ENCODE peak calls at places on chromosome 1, in five cellular contexts. S is CD8-positive, alpha-beta memory T cell; Q is K562; G is A673; X is GM23248. F is an unnamed sample. For H3K4me1 and H3K36me3, the result is how much of the 10 kb centered on the place peaks cover.

GRCh38 chr1:67704351-67704750 is 19.4 kb downstream of the GADD45A start:
- DNase-seq in Q (no peak), S (no peak), G (no peak), X (no peak), F (peak)

GRCh38 chr1:200281451-200281850 is 128.4 kb downstream of the ZNF281 start:
- DNase-seq in S (no peak), G (no peak), X (peak), Q (no peak), F (no peak)

GRCh38 chr1:35261412-35262120 is 6.9 kb upstream of the ZMYM4 start:
- DNase-seq in Q (no peak), G (no peak), X (no peak), S (no peak), F (no peak)

GRCh38 chr1:150613061-150613920 is 16.1 kb downstream of the ENSA start:
- DNase-seq in X (peak), G (peak), S (peak), Q (peak), F (no peak)

GRCh38 chr1:230749150-230749549 is 2.0 kb downstream of the CAPN9 start:
- DNase-seq in Q (no peak), X (no peak), G (peak), S (no peak), F (no peak)

GRCh38 chr1:246907472-246907871 is 24.3 kb downstream of the AHCTF1 start:
- DNase-seq in Q (peak), X (peak), G (peak), S (no peak), F (peak)

GRCh38 chr1:11948822-11949458 is 14.4 kb downstream of the PLOD1 start:
- DNase-seq in X (peak), S (no peak), Q (peak), G (peak), F (peak)

GRCh38 chr1:33709780-33710713 is 153.8 kb upstream of the HMGB4 start:
- DNase-seq in Q (no peak), G (no peak), S (no peak), X (peak), F (no peak)

GRCh38 chr1:6033986-6034749 is 11.5 kb upstream of the KCNAB2 start:
- DNase-seq in G (peak), S (no peak), Q (peak), X (peak), F (peak)

GRCh38 chr1:44515416-44515815 is 110.4 kb downstream of the RNF220 start:
- DNase-seq in X (peak), G (no peak), S (no peak), Q (no peak), F (no peak)

GRCh38 chr1:179178965-179179364 is 50.5 kb downstream of the ABL2 start:
- DNase-seq in Q (no peak), X (peak), G (peak), S (no peak), F (no peak)

GRCh38 chr1:109240158-109241152 is 8.9 kb upstream of the CELSR2 start:
- DNase-seq in G (peak), S (no peak), Q (peak), X (peak), F (no peak)

GRCh38 chr1:175188936-175189335 is 3.6 kb downstream of the KIAA0040 start:
- DNase-seq in X (no peak), G (no peak), Q (peak), S (peak), F (no peak)

GRCh38 chr1:67880056-67880601 is 46.9 kb upstream of the GNG12 start:
- DNase-seq in G (no peak), Q (no peak), S (no peak), X (peak), F (no peak)

GRCh38 chr1:111515291-111516007 is 12.0 kb upstream of the ADORA3 start:
- DNase-seq in X (peak), G (no peak), Q (no peak), S (no peak), F (no peak)

GRCh38 chr1:31394628-31395193 is 18.3 kb upstream of the SERINC2 start:
- DNase-seq in G (peak), S (peak), Q (peak), X (peak), F (peak)

GRCh38 chr1:160708118-160708517 is 3.5 kb downstream of the CD48 start:
- DNase-seq in S (no peak), G (no peak), X (no peak), Q (no peak), F (no peak)

GRCh38 chr1:94622757-94623156 is 81.2 kb upstream of the F3 start:
- DNase-seq in X (peak), S (no peak), Q (no peak), G (no peak), F (no peak)

GRCh38 chr1:247298701-247299100 is 33.0 kb downstream of the ZNF496 start:
- DNase-seq in G (no peak), X (no peak), S (no peak), Q (no peak), F (no peak)

GRCh38 chr1:43327549-43328292 is 9.9 kb upstream of the MPL start:
- DNase-seq in X (peak), Q (no peak), S (no peak), G (peak), F (no peak)

GRCh38 chr1:165851034-165851658 is 23.7 kb downstream of the UCK2 start:
- DNase-seq in G (no peak), X (peak), S (no peak), Q (peak), F (peak)

GRCh38 chr1:23103001-23103879 is 65.4 kb downstream of the LUZP1 start:
- DNase-seq in X (peak), G (peak), S (no peak), Q (peak), F (no peak)

GRCh38 chr1:30740952-30741894 is 16.4 kb downstream of the LAPTM5 start:
- DNase-seq in S (no peak), G (no peak), Q (peak), X (no peak), F (peak)

GRCh38 chr1:241968618-241969017 is 11.1 kb downstream of the BECN2 start:
- DNase-seq in Q (no peak), S (no peak), X (no peak), G (no peak), F (no peak)

GRCh38 chr1:228035844-228036243 is 29.0 kb downstream of the WNT3A start:
- DNase-seq in S (no peak), Q (no peak), X (no peak), G (no peak), F (no peak)

GRCh38 chr1:8545078-8545477 is 227.2 kb downstream of the SLC45A1 start:
- DNase-seq in X (no peak), G (peak), S (no peak), Q (no peak), F (no peak)

GRCh38 chr1:101264699-101265098 is 27.9 kb downstream of the S1PR1 start:
- DNase-seq in G (no peak), X (no peak), Q (no peak), S (no peak), F (no peak)

GRCh38 chr1:87141556-87141955 is 187.1 kb upstream of the LMO4 start:
- DNase-seq in Q (no peak), X (no peak), G (no peak), S (no peak), F (no peak)

GRCh38 chr1:218498061-218498938 is 153.2 kb downstream of the TGFB2 start:
- DNase-seq in X (peak), G (no peak), Q (no peak), S (no peak), F (peak)

GRCh38 chr1:237318748-237319147 is 276.8 kb downstream of the RYR2 start:
- DNase-seq in Q (no peak), G (no peak), S (no peak), X (no peak), F (no peak)
- H3K4me1 ChIP-seq in Q (under half), G (under half), S (under half), X (under half), F (under half)

GRCh38 chr1:221366495-221367095 is 375.3 kb downstream of the DUSP10 start:
- DNase-seq in S (no peak), Q (no peak), G (no peak), X (no peak), F (peak)

GRCh38 chr1:221363074-221363473 is 378.8 kb downstream of the DUSP10 start:
- DNase-seq in X (no peak), S (no peak), G (no peak), Q (no peak), F (no peak)
- H3K4me3 ChIP-seq in X (no peak), S (no peak), G (no peak), Q (no peak), F (no peak)

DNA sequence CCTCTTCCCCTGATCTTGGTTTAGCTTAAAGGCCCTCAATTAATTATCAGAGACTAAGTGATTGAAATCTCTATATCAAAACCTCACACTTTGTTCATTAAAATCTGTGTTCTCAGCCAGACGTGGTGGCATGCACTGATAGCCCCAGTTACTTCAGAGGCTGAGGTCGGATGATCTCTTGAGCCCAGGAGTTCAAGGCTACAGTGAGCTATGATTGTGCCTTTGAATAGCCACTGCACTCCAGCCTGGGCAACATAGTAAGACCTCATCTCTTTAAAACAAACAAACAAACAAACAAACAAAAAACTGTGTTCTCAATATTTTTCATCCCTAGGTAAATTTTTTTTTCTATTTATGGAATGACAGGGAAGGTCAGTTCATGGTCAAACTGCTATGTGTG is 18.7 kb downstream of the TRMT13 start:
- DNase-seq in X (no peak), G (no peak), Q (no peak), S (no peak), F (no peak)
- H3K36me3 ChIP-seq in X (under half), G (under half), Q (under half), S (under half), F (under half)

DNA sequence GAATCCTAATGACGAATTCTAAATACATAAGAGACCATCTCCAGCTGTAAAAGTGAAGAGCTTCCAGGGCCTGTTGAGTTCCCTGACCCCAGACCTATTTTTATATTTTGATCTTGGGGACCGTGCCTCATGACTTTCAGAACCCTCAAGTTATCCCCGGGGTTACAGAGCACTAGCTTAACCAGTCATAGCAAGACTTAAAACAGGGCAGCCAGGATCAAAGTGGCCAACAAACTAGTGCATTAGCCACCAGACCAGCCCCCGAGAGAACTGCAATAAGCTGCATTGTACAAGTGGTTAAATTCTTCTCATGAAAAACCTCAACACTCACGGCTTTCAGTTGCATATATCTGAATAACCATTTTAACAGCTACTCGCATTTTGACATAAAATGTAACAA is 183.0 kb downstream of the BARHL2 start:
- DNase-seq in Q (no peak), X (no peak), S (no peak), G (no peak), F (no peak)
- H3K4me1 ChIP-seq in Q (under half), X (under half), S (under half), G (under half), F (under half)

DNA sequence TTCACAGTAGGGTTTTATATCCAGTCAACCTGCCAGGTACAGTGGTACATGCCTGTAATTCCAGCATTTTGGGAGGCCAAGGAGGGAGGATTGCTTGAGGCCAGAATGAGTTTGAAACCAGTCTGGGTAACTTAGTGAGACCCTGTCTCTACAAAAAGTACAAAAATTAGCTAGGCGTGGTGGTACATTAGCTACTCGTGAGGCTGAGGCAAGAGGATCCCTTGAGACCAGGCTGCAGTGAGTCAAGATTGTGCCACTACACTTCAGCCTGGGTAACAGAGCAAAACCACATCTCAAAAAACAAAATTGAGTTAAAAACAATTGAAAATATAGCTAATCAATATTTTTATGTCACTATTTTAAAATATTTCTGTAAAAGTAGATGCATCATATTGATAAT is 33.2 kb downstream of the DDI2 start:
- DNase-seq in X (no peak), Q (no peak), S (no peak), G (no peak), F (no peak)
- H3K4me3 ChIP-seq in X (no peak), Q (no peak), S (no peak), G (no peak), F (no peak)

DNA sequence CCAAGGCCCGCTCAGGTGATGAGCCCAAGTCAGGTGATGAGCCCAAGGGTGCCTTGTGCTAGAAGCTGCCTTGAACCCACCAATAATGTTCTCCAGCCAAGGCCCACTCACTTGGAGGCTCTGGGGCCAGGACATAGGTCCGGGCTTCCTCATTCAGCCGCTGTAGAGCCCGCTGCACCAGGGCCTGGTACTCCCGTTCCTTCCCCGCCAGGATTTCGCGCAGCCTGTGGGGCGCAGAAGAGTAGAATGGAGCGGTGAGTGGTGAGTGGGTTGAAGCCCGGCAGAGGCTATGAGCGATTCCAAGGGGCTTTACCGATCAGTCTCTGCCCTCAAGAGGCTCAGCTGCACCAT is 10.5 kb downstream of the MAP3K6 start:
- DNase-seq in X (no peak), S (no peak), G (no peak), Q (no peak), F (no peak)
- H3K36me3 ChIP-seq in X (under half), S (under half), G (under half), Q (under half), F (under half)

GRCh38 chr1:112703706-112704105 is 3.2 kb downstream of the RHOC start:
- DNase-seq in G (no peak), Q (no peak), S (peak), X (no peak), F (no peak)
- H3K4me1 ChIP-seq in G (under half), Q (half or more), S (half or more), X (under half), F (under half)